ENCODE peak calls at places on chromosomes 2 and 18, in four cellular contexts. One of them, this sample, is unnamed.

GRCh38 chr2:232982926-232983668 is 30.0 kb downstream of the NGEF start:
- DNase-seq in astrocyte: no peak
- DNase-seq in fibroblast of the aortic adventitia: no peak
- DNase-seq in uterus: no peak
- DNase-seq in this sample: no peak

GRCh38 chr2:180742809-180743208 is 237.6 kb upstream of the UBE2E3 start:
- DNase-seq in uterus: no peak
- DNase-seq in astrocyte: peak
- DNase-seq in fibroblast of the aortic adventitia: no peak
- DNase-seq in this sample: peak

GRCh38 chr2:188937228-188938220 is 36.6 kb upstream of the COL3A1 start:
- DNase-seq in fibroblast of the aortic adventitia: peak
- DNase-seq in astrocyte: peak
- DNase-seq in uterus: no peak
- DNase-seq in this sample: no peak

GRCh38 chr2:84781942-84782716 is 98.8 kb downstream of the TRABD2A start:
- DNase-seq in fibroblast of the aortic adventitia: peak
- DNase-seq in astrocyte: peak
- DNase-seq in uterus: no peak
- DNase-seq in this sample: peak

GRCh38 chr2:46097714-46098480 is 199.3 kb upstream of the EPAS1 start:
- DNase-seq in astrocyte: peak
- DNase-seq in fibroblast of the aortic adventitia: peak
- DNase-seq in uterus: peak
- DNase-seq in this sample: peak

GRCh38 chr2:196988599-196988998 is 62.1 kb upstream of the PGAP1 start:
- DNase-seq in uterus: no peak
- DNase-seq in astrocyte: no peak
- DNase-seq in fibroblast of the aortic adventitia: no peak
- DNase-seq in this sample: no peak

GRCh38 chr18:6220129-6220528 is 194.6 kb downstream of the L3MBTL4 start:
- DNase-seq in astrocyte: no peak
- DNase-seq in fibroblast of the aortic adventitia: no peak
- DNase-seq in uterus: no peak
- DNase-seq in this sample: no peak

GRCh38 chr2:27049422-27050280 is 1.8 kb upstream of the AGBL5 start:
- DNase-seq in uterus: peak
- DNase-seq in astrocyte: no peak
- DNase-seq in fibroblast of the aortic adventitia: no peak
- DNase-seq in this sample: peak

GRCh38 chr2:10378189-10378588 is 69.9 kb downstream of the ODC1 start:
- DNase-seq in fibroblast of the aortic adventitia: no peak
- DNase-seq in uterus: no peak
- DNase-seq in astrocyte: no peak
- DNase-seq in this sample: no peak

GRCh38 chr2:43133708-43134570 is 92.5 kb downstream of the ZFP36L2 start:
- DNase-seq in fibroblast of the aortic adventitia: no peak
- DNase-seq in uterus: no peak
- DNase-seq in astrocyte: no peak
- DNase-seq in this sample: no peak

GRCh38 chr2:23504591-23504990 is 119.6 kb downstream of the KLHL29 start:
- DNase-seq in astrocyte: no peak
- DNase-seq in fibroblast of the aortic adventitia: no peak
- DNase-seq in uterus: no peak
- DNase-seq in this sample: no peak

GRCh38 chr2:23506460-23507266 is 121.7 kb downstream of the KLHL29 start:
- DNase-seq in astrocyte: no peak
- DNase-seq in uterus: no peak
- DNase-seq in fibroblast of the aortic adventitia: peak
- DNase-seq in this sample: no peak

GRCh38 chr2:23503682-23504081 is 118.7 kb downstream of the KLHL29 start:
- DNase-seq in astrocyte: no peak
- DNase-seq in fibroblast of the aortic adventitia: no peak
- DNase-seq in uterus: no peak
- DNase-seq in this sample: no peak

GRCh38 chr2:23505984-23506380 is 121.0 kb downstream of the KLHL29 start:
- DNase-seq in fibroblast of the aortic adventitia: peak
- DNase-seq in astrocyte: no peak
- DNase-seq in uterus: peak
- DNase-seq in this sample: peak

DNA sequence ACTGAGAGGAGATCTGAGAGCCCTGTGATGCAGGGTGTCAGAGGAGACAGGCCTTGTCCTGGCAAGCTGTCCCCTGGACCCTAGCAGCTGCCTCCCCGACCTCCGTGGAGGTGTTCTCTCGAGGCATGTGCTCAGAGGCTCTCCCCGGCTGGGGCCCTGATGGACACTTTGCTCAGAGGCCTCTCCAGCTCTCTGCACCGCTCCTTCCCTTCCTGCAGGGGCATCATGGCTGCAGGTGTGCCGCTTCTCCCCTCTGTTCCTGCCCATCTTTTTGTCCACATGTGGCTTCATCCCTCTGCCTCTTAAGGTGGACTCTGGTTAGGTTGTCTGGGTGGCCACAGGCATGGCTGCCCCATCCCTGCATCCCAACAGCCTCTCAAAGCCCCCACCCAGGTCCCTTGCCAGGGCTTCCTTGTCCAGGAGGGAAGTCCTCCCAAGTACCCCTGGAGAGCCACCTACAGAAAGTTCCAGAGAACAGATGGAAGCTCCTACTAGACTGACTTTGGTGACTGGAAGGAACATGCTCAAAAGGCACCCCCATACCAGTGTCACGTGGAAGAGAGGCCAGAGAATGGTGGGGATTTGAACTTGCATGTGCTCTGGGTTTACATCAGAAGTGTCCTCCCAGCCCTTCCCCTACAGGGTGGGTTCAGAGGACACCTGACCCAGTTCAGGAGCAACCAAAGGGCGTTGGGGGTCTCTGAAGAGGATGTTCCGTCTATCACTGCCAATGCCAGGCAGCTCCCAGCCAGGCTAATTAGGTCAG is 120.4 kb downstream of the KLHL29 start:
- DNase-seq in uterus: no peak
- DNase-seq in fibroblast of the aortic adventitia: no peak
- DNase-seq in astrocyte: no peak
- DNase-seq in this sample: no peak
- TF ChIP-seq CTCF in uterus: no peak
- TF ChIP-seq CTCF in fibroblast of the aortic adventitia: no peak
- TF ChIP-seq CTCF in astrocyte: no peak
- TF ChIP-seq CTCF in this sample: peak

DNA sequence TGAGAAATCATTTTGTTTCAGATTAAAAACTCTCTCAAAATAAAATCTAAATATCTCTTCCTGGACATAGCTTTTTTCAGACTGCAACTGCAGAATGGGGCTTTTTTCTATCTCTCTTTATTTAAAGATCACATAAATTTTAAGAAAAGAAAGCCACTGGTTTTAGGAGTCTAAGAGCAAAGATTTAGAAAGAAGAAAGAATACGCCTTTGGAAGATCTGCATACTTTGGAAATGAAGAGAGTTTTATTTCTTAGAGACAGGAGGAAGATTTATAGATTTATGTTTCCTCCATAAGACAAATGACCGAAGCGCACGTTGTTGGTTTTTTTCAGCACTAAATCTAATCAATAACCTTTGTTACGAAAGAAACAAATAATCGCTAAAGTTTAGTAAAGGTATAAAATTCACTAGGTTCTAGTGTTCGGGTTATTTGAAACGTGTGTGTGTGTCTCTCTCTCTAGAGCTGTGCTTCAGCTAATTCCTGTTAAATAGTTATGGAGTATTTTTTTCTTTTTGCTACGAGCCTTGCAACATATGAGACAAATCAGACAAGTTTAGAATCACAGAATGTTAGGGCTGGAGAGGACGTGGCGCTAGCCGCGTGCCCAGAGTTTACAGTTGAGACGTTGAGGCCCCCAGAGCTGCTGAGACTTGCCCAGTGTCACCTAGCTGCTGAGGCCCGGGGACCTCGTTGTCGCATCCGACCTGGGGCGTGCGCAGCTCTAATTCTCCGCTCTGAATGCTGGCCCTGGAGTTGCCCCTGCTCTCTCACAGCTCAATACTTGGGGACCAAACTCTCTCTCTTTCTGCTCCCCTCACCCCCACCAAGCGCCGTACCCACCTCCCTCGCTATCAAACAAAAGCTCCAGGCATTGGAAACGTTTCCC is 69.8 kb downstream of the CTAGE1 start:
- DNase-seq in astrocyte: no peak
- DNase-seq in fibroblast of the aortic adventitia: peak
- DNase-seq in uterus: peak
- DNase-seq in this sample: peak
- H3K4me3 ChIP-seq in astrocyte: peak
- H3K4me3 ChIP-seq in fibroblast of the aortic adventitia: peak
- H3K4me3 ChIP-seq in uterus: peak
- H3K4me3 ChIP-seq in this sample: peak

DNA sequence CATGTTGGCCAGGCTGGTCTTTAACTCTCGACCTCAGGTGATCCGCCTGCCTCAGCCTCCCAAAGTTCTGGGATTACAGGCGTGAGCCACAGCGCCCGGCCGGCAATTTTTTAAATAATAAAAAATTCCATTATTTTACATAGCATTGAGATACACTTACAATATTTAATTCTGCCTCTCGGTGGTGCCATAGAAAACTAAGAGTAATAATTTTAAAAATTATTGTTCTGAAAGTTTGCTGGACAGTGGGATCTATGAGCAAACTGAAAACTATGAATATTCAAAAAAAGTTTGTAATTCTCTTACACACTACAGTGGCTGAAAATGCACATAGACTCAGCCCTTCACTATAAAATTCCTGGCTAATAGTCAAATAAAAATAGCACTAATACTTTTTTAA is 90.9 kb upstream of the STON1 start:
- DNase-seq in astrocyte: no peak
- DNase-seq in fibroblast of the aortic adventitia: peak
- DNase-seq in uterus: no peak
- DNase-seq in this sample: no peak
- TF ChIP-seq CTCF in astrocyte: no peak
- TF ChIP-seq CTCF in fibroblast of the aortic adventitia: no peak
- TF ChIP-seq CTCF in uterus: no peak
- TF ChIP-seq CTCF in this sample: no peak

DNA sequence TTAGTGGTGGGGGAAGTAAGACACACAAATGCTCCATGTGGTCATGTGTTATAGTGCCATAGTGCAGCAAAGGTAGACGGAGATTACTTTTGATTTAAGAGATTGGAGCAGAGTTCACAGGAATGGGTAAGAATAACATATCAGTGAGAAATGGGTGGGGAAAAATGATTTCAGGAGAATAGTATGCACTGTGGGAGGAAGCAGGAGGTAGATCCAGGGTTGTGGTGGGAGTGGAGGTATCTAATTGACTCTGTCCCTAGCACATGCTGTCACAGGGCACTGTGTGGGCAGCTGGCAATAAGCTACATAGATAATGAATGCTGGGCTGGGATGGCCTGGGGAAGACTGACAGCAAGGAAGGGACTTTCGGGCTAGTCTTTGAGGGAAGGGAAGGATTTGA is 65.3 kb downstream of the STAT1 start:
- DNase-seq in fibroblast of the aortic adventitia: peak
- DNase-seq in astrocyte: peak
- DNase-seq in uterus: no peak
- DNase-seq in this sample: peak
- H3K4me3 ChIP-seq in fibroblast of the aortic adventitia: no peak
- H3K4me3 ChIP-seq in astrocyte: peak
- H3K4me3 ChIP-seq in uterus: no peak
- H3K4me3 ChIP-seq in this sample: no peak

GRCh38 chr2:128406629-128407252 is 88.1 kb upstream of the HS6ST1 start:
- DNase-seq in fibroblast of the aortic adventitia: no peak
- DNase-seq in astrocyte: no peak
- DNase-seq in uterus: no peak
- DNase-seq in this sample: no peak
- TF ChIP-seq CTCF in fibroblast of the aortic adventitia: no peak
- TF ChIP-seq CTCF in astrocyte: no peak
- TF ChIP-seq CTCF in uterus: no peak
- TF ChIP-seq CTCF in this sample: no peak

DNA sequence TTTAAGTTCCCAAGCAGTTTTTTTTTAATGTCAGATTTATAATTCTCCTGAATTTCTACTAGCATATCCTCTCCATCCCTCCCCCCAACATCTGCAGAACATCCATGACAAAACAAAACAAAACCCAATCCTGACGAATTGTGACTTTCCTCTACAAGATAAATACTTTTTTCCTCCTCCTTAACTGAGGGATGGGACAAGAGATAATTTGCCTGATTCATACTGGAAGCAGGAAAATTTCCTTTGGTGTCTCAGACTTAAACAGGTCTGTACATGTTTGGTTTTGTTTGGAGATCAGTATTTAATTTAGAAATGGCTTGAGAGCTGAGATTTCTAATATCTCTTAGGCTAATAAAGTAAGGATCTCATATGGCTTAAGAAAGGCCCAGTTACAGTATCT is 2.2 kb downstream of the CAVIN2 start:
- DNase-seq in uterus: no peak
- DNase-seq in fibroblast of the aortic adventitia: peak
- DNase-seq in astrocyte: no peak
- DNase-seq in this sample: peak
- H3K4me3 ChIP-seq in uterus: peak
- H3K4me3 ChIP-seq in fibroblast of the aortic adventitia: peak
- H3K4me3 ChIP-seq in astrocyte: no peak
- H3K4me3 ChIP-seq in this sample: peak

GRCh38 chr2:36411962-36412444 is 56.4 kb downstream of the CRIM1 start:
- DNase-seq in uterus: no peak
- DNase-seq in astrocyte: no peak
- DNase-seq in fibroblast of the aortic adventitia: no peak
- DNase-seq in this sample: no peak
- TF ChIP-seq CTCF in uterus: no peak
- TF ChIP-seq CTCF in astrocyte: no peak
- TF ChIP-seq CTCF in fibroblast of the aortic adventitia: no peak
- TF ChIP-seq CTCF in this sample: no peak

This sample was measured in epithelial cell of esophagus.